ENCODE peak calls at places on chromosome 5, in six cellular contexts. H, P, B, T, V and R are unnamed samples. For H3F3A, the result is how much of the 10 kb centered on the place peaks cover.

GRCh38 chr5:136079195-136079985 is 50.6 kb downstream of the TGFBI start:
- DNase-seq in H (peak), P (peak), B (no peak), T (no peak), V (no peak), R (no peak)

GRCh38 chr5:452856-453710 is 10.1 kb downstream of the EXOC3 start:
- DNase-seq in H (no peak), P (no peak), B (no peak), T (no peak), V (no peak), R (no peak)

GRCh38 chr5:145824040-145824439 is 11.1 kb downstream of the PRELID2 start:
- DNase-seq in H (no peak), P (no peak), B (no peak), T (no peak), V (no peak), R (no peak)

GRCh38 chr5:180084638-180085561 is 13.3 kb upstream of the RNF130 start:
- DNase-seq in H (peak), P (peak), B (peak), T (no peak), V (peak), R (peak)

GRCh38 chr5:56898213-56898612 is 11.2 kb upstream of the SETD9 start:
- DNase-seq in H (no peak), P (no peak), B (no peak), T (no peak), V (no peak), R (no peak)

GRCh38 chr5:164597293-164597900 is 1092.0 kb downstream of the MAT2B start:
- DNase-seq in H (peak), P (peak), B (peak), T (no peak), V (no peak), R (peak)

GRCh38 chr5:35476046-35476445 is 141.6 kb upstream of the SPEF2 start:
- DNase-seq in H (no peak), P (no peak), B (no peak), T (no peak), V (no peak), R (no peak)

GRCh38 chr5:80656425-80656824 is 1.6 kb upstream of the DHFR start:
- DNase-seq in H (no peak), P (peak), B (no peak), T (peak), V (no peak), R (no peak)

GRCh38 chr5:59999056-59999455 is 105.5 kb upstream of the PDE4D start:
- DNase-seq in H (peak), P (peak), B (no peak), T (no peak), V (no peak), R (no peak)

GRCh38 chr5:119452373-119453044 is at the start of gene HSD17B4:
- DNase-seq in H (peak), P (peak), B (peak), T (peak), V (peak), R (peak)

GRCh38 chr5:135878156-135878620 is 17.5 kb downstream of the IL9 start:
- DNase-seq in H (no peak), P (no peak), B (no peak), T (peak), V (no peak), R (no peak)

GRCh38 chr5:45622365-45622764 is 73.8 kb downstream of the HCN1 start:
- DNase-seq in H (no peak), P (no peak), B (no peak), T (no peak), V (no peak), R (no peak)

GRCh38 chr5:91269198-91269597 is 113.9 kb downstream of the ARRDC3 start:
- DNase-seq in H (no peak), P (no peak), B (peak), T (no peak), V (no peak), R (no peak)

GRCh38 chr5:123340928-123341327 is 82.3 kb downstream of the CEP120 start:
- DNase-seq in H (no peak), P (no peak), B (no peak), T (no peak), V (no peak), R (no peak)

GRCh38 chr5:88660947-88661869 is 221.8 kb downstream of the MEF2C start:
- DNase-seq in H (peak), P (peak), B (peak), T (peak), V (peak), R (peak)

GRCh38 chr5:14208071-14209021 is 65.2 kb downstream of the TRIO start:
- DNase-seq in H (no peak), P (no peak), B (no peak), T (peak), V (no peak), R (peak)

GRCh38 chr5:55230086-55230629 is 3.0 kb upstream of the MCIDAS start:
- DNase-seq in H (no peak), P (no peak), B (no peak), T (no peak), V (no peak), R (no peak)

GRCh38 chr5:55232985-55233928 is at the start of gene CCNO:
- DNase-seq in H (peak), P (peak), B (peak), T (peak), V (peak), R (peak)

GRCh38 chr5:55231029-55231475 is 2.4 kb downstream of the CCNO start:
- DNase-seq in H (no peak), P (no peak), B (no peak), T (peak), V (no peak), R (peak)

GRCh38 chr5:55232194-55232984 is 1.0 kb downstream of the CCNO start:
- DNase-seq in H (peak), P (peak), B (no peak), T (peak), V (peak), R (peak)

GRCh38 chr5:55231476-55232193 is 1.8 kb downstream of the CCNO start:
- DNase-seq in H (peak), P (peak), B (no peak), T (peak), V (no peak), R (no peak)
- TF ChIP-seq EZH2 in H (peak), P (peak), B (no peak), T (no peak), V (no peak), R (no peak)

GRCh38 chr5:110738812-110739651 is at the start of gene SLC25A46:
- DNase-seq in H (peak), P (peak), B (peak), T (peak), V (peak), R (peak)
- H2AFZ ChIP-seq in H (peak), P (peak), B (peak), T (peak), V (peak), R (peak)

DNA sequence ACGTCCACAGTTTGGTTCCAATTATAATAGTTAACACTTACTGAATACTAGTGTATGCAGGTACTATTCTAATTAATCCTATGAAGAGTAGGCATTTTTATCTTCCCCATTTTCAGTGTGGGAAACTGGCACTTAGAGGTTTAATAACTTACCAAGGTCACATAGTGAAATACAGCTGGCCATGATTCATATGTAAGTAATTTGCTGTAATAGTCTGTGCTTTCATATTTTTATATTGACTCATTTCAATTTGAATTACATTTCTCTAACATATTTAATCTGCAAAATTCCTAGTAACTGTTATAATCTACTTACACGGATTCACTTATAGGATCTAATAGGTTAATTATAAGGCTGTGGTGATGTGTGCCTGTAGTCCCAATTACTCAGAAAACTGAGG is 19.4 kb downstream of the CCNH start:
- DNase-seq in H (no peak), P (no peak), B (no peak), T (peak), V (no peak), R (peak)
- H3F3A ChIP-seq in H (under half), P (under half), B (under half), T (half or more), V (under half), R (under half)

GRCh38 chr5:73204733-73205132 is 31.7 kb downstream of the TMEM174 start:
- DNase-seq in H (no peak), P (no peak), B (no peak), T (no peak), V (no peak), R (no peak)

GRCh38 chr5:73199671-73200070 is 26.7 kb downstream of the TMEM174 start:
- DNase-seq in H (no peak), P (no peak), B (no peak), T (no peak), V (no peak), R (no peak)

GRCh38 chr5:73198833-73199592 is 26.0 kb downstream of the TMEM174 start:
- DNase-seq in H (no peak), P (no peak), B (no peak), T (no peak), V (no peak), R (no peak)

GRCh38 chr5:73204302-73204701 is 31.3 kb downstream of the TMEM174 start:
- DNase-seq in H (no peak), P (no peak), B (no peak), T (no peak), V (no peak), R (no peak)

DNA sequence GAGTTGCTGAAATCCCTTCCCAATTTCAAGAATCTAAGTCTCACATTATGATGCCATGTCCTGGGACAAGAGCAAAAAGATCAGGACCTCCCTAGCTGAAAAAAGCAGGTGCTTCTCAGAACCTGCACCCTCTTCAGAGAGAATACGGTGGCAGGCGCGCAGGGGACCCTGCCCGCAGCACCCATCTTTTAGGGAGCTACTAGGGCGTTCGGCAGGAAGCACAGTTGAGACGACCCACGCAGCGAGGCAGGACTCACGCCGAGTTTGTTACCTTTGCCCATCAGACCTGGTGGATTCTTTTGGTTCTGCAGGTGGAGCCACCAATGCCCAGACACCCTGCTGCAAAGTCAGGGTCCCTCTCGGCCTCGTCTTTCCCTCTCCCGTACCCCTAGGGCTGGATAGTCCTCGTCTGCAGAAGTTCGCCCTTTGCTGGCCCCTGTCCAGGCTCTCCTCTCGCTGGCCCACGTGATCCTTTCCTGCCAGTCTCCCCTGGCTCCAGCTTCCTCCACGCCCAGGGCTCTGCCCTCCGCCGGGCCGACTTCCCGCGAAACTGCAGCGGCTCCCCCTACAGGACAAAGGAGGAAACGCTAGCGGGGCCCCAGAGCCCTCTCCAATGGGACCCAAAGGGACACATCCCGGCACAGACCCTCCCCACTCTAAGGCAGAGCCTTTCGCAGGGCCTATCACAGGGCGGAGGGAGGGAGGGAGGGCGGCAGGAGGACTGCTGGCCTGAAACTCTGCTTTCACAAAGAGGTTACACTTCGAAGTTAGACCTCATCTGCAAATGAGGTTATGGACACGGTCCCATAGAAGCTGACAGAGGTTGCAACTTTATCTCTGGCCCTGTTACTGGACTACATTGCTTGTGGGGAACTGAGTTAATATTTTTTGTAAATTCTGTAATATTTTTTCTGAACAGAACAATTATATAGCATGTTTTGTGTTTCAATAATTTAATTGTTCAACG is 28.8 kb downstream of the TMEM174 start:
- DNase-seq in H (peak), P (peak), B (peak), T (peak), V (peak), R (peak)
- TF ChIP-seq EZH2 in H (no peak), P (no peak), B (no peak), T (no peak), V (no peak), R (no peak)

DNA sequence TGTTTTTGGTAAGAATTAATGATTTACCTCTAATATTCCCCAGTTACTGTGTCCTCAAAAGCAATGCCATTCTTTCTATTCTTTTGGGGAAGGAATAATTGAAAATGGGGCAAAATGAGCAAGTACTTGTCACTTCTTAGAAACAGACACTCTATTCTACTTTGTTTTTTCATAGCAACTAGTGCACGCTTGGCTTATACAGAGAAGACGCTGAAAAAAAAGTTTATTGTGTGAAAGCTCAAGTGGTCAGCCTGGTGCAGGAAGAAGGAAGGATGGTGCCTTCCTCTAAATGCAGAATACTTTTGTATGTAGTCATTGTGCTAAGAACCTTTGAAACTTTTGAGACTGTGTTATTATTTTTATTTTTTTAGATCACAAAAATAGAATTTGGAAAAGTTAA is 29.6 kb downstream of the ANKDD1B start:
- DNase-seq in H (no peak), P (no peak), B (no peak), T (peak), V (no peak), R (no peak)
- H2AFZ ChIP-seq in H (no peak), P (no peak), B (no peak), T (no peak), V (no peak), R (no peak)

GRCh38 chr5:26959290-26959689 is 79.1 kb downstream of the CDH9 start:
- DNase-seq in H (no peak), P (no peak), B (no peak), T (no peak), V (no peak), R (no peak)

GRCh38 chr5:26955161-26955560 is 83.2 kb downstream of the CDH9 start:
- DNase-seq in H (no peak), P (no peak), B (no peak), T (no peak), V (no peak), R (no peak)
- H3F3A ChIP-seq in H (under half), P (under half), B (under half), T (under half), V (under half), R (under half)

DNA sequence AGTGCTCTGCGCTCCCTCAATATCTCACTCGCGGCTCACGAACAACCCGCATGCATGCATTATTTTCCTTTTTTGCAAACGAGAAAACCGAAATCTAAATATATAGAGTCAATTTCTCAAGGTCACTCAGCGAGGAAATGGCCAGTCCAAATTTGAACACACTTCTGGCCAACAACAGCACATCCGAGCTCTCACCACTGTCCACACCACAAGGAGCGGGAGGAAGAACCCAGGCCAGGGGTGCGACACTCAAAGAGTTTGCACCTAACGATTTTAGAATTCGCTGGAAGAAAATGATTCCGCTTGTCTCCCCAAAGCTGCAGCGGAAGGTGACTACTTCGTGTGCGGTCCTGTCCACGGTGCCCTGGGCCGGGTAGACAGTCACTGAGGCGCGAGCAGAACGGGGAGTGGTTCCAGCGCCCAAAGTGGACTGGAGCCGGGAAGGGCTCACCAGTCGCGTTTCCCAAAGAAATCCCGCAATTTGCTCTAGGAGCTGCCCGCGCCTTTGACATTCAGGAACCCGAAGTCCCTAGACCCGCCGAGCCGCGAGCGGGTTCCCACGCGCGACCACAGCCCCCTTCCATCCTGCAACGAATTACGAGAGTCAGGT is 1.1 kb upstream of the TLX3 start:
- DNase-seq in H (peak), P (no peak), B (no peak), T (no peak), V (no peak), R (no peak)
- TF ChIP-seq EZH2 in H (no peak), P (peak), B (no peak), T (no peak), V (no peak), R (no peak)

DNA sequence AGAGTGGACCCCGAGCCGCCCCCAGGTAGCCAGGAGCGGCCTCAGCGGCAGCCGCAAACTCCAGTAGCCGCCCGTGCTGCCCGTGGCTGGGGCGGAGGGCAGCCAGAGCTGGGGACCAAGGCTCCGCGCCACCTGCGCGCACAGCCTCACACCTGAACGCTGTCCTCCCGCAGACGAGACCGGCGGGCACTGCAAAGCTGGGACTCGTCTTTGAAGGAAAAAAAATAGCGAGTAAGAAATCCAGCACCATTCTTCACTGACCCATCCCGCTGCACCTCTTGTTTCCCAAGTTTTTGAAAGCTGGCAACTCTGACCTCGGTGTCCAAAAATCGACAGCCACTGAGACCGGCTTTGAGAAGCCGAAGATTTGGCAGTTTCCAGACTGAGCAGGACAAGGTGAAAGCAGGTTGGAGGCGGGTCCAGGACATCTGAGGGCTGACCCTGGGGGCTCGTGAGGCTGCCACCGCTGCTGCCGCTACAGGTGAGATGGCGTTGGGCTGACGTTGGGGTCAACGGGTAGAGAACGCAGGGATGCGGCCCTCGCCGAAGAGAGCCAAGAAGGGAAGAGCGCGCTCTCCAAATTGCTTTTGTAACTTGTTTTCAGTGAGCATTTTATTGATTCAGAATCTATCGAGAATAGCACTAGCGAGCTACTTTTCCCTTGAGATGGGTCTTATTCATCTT is 425 bp downstream of the PTGER4 start:
- DNase-seq in H (peak), P (peak), B (peak), T (no peak), V (no peak), R (peak)
- H2AFZ ChIP-seq in H (peak), P (peak), B (peak), T (peak), V (peak), R (peak)

GRCh38 chr5:32165597-32165996 is 8.5 kb downstream of the GOLPH3 start:
- DNase-seq in H (no peak), P (no peak), B (no peak), T (no peak), V (no peak), R (no peak)

GRCh38 chr5:32163785-32164184 is 10.3 kb downstream of the GOLPH3 start:
- DNase-seq in H (no peak), P (no peak), B (peak), T (no peak), V (no peak), R (no peak)

GRCh38 chr5:32170303-32171170 is 3.6 kb downstream of the GOLPH3 start:
- DNase-seq in H (no peak), P (no peak), B (no peak), T (peak), V (no peak), R (peak)

GRCh38 chr5:32172908-32173393 is 1.2 kb downstream of the GOLPH3 start:
- DNase-seq in H (no peak), P (no peak), B (no peak), T (peak), V (no peak), R (peak)

DNA sequence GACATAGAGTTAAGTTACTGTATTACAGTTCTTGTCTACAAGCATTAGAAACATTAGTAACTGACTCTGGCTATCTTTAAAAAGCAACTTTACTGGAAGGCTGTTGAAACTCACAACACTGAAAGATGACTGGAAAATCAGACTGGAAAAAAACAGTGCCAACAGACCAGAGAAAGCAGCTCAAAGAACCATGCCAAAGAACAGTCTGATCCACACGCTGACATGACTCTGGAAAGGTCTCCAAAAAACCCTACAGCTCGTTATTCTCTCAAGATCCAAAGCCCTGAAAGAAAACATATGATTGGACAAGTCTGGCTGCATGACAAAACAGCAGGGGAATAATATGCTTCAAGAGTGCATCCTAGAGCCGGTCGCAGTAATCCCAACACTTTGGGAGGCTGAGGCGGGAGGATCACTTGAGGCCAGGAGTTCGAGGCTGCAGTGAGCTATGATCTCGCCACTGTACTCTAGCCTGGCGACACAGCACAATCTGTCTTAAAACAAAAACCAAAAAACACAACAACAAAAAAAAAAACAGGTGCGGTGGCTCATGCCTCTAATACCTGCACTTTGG is 5.6 kb downstream of the GOLPH3 start:
- DNase-seq in H (no peak), P (no peak), B (no peak), T (no peak), V (no peak), R (no peak)
- H3F3A ChIP-seq in H (under half), P (under half), B (under half), T (half or more), V (under half), R (under half)

GRCh38 chr5:3590967-3591900 is 4.4 kb upstream of the IRX1 start:
- DNase-seq in H (peak), P (peak), B (no peak), T (peak), V (no peak), R (no peak)
- TF ChIP-seq EZH2 in H (peak), P (peak), B (no peak), T (peak), V (no peak), R (no peak)